ENCODE peak calls at places on chromosomes 7 and 10, in six cellular contexts. One of them, this sample, is unnamed. For H3K4me1, the result is how much of the 10 kb centered on the place peaks cover.

GRCh38 chr7:112420236-112420945 is 29.9 kb upstream of the IFRD1 start:
- DNase-seq in SK-N-SH: no peak
- DNase-seq in GM23338: no peak
- DNase-seq in HepG2: peak
- DNase-seq in A549: no peak
- DNase-seq in GM12878: no peak
- DNase-seq in this sample: no peak

GRCh38 chr10:107899075-107899474 is 734.6 kb upstream of the SORCS1 start:
- DNase-seq in SK-N-SH: no peak
- DNase-seq in GM23338: peak
- DNase-seq in HepG2: no peak
- DNase-seq in A549: no peak
- DNase-seq in GM12878: no peak
- DNase-seq in this sample: no peak

GRCh38 chr10:50992972-50993766 is 81.1 kb upstream of the PRKG1 start:
- DNase-seq in SK-N-SH: peak
- DNase-seq in GM23338: no peak
- DNase-seq in HepG2: no peak
- DNase-seq in A549: no peak
- DNase-seq in GM12878: no peak
- DNase-seq in this sample: no peak

GRCh38 chr7:128352636-128353035 is 8.9 kb downstream of the PRRT4 start:
- DNase-seq in SK-N-SH: no peak
- DNase-seq in GM23338: peak
- DNase-seq in HepG2: no peak
- DNase-seq in A549: no peak
- DNase-seq in GM12878: no peak
- DNase-seq in this sample: no peak

GRCh38 chr7:135650831-135651573 is 11.3 kb upstream of the STMP1 start:
- DNase-seq in SK-N-SH: no peak
- DNase-seq in GM23338: no peak
- DNase-seq in HepG2: no peak
- DNase-seq in A549: no peak
- DNase-seq in GM12878: no peak
- DNase-seq in this sample: no peak

GRCh38 chr7:144019457-144019856 is 19.3 kb downstream of the OR6B1 start:
- DNase-seq in SK-N-SH: no peak
- DNase-seq in GM23338: no peak
- DNase-seq in HepG2: peak
- DNase-seq in A549: no peak
- DNase-seq in GM12878: no peak
- DNase-seq in this sample: no peak

GRCh38 chr7:103690576-103690975 is 244.6 kb upstream of the SLC26A5 start:
- DNase-seq in SK-N-SH: no peak
- DNase-seq in GM23338: no peak
- DNase-seq in HepG2: no peak
- DNase-seq in A549: no peak
- DNase-seq in GM12878: no peak
- DNase-seq in this sample: no peak

GRCh38 chr10:46560381-46560780 is 3.9 kb upstream of the GPRIN2 start:
- DNase-seq in SK-N-SH: no peak
- DNase-seq in GM23338: no peak
- DNase-seq in HepG2: no peak
- DNase-seq in A549: no peak
- DNase-seq in GM12878: no peak
- DNase-seq in this sample: no peak

GRCh38 chr7:133614251-133614650 is 361.4 kb downstream of the EXOC4 start:
- DNase-seq in SK-N-SH: no peak
- DNase-seq in GM23338: no peak
- DNase-seq in HepG2: no peak
- DNase-seq in A549: no peak
- DNase-seq in GM12878: no peak
- DNase-seq in this sample: no peak

GRCh38 chr7:69845721-69846495 is 247.6 kb downstream of the AUTS2 start:
- DNase-seq in SK-N-SH: no peak
- DNase-seq in GM23338: no peak
- DNase-seq in HepG2: no peak
- DNase-seq in A549: no peak
- DNase-seq in GM12878: no peak
- DNase-seq in this sample: no peak

GRCh38 chr10:21715531-21716195 is 181.6 kb downstream of the MLLT10 start:
- DNase-seq in SK-N-SH: no peak
- DNase-seq in GM23338: no peak
- DNase-seq in HepG2: no peak
- DNase-seq in A549: no peak
- DNase-seq in GM12878: no peak
- DNase-seq in this sample: no peak

GRCh38 chr7:47039899-47040298 is 542.0 kb downstream of the TNS3 start:
- DNase-seq in SK-N-SH: no peak
- DNase-seq in GM23338: no peak
- DNase-seq in HepG2: no peak
- DNase-seq in A549: no peak
- DNase-seq in GM12878: no peak
- DNase-seq in this sample: no peak

GRCh38 chr7:19116121-19117080 is 1.0 kb downstream of the TWIST1 start:
- DNase-seq in SK-N-SH: peak
- DNase-seq in GM23338: peak
- DNase-seq in HepG2: no peak
- DNase-seq in A549: peak
- DNase-seq in GM12878: no peak
- DNase-seq in this sample: no peak

GRCh38 chr10:3248526-3249255 is 76.1 kb upstream of the PITRM1 start:
- DNase-seq in SK-N-SH: no peak
- DNase-seq in GM23338: no peak
- DNase-seq in HepG2: no peak
- DNase-seq in A549: peak
- DNase-seq in GM12878: no peak
- DNase-seq in this sample: peak

GRCh38 chr7:127208351-127208750 is 44.4 kb downstream of the GRM8 start:
- DNase-seq in SK-N-SH: no peak
- DNase-seq in GM23338: no peak
- DNase-seq in HepG2: no peak
- DNase-seq in A549: no peak
- DNase-seq in GM12878: no peak
- DNase-seq in this sample: no peak

GRCh38 chr7:47218378-47219176 is 363.3 kb downstream of the TNS3 start:
- DNase-seq in SK-N-SH: no peak
- DNase-seq in GM23338: no peak
- DNase-seq in HepG2: no peak
- DNase-seq in A549: no peak
- DNase-seq in GM12878: no peak
- DNase-seq in this sample: no peak

GRCh38 chr7:150738092-150739044 is 1.1 kb downstream of the GIMAP5 start:
- DNase-seq in SK-N-SH: no peak
- DNase-seq in GM23338: no peak
- DNase-seq in HepG2: no peak
- DNase-seq in A549: no peak
- DNase-seq in GM12878: no peak
- DNase-seq in this sample: no peak

GRCh38 chr7:110623436-110623835 is 467.5 kb upstream of the LRRN3 start:
- DNase-seq in SK-N-SH: no peak
- DNase-seq in GM23338: no peak
- DNase-seq in HepG2: no peak
- DNase-seq in A549: no peak
- DNase-seq in GM12878: no peak
- DNase-seq in this sample: no peak

GRCh38 chr10:95841711-95842498 is 65.9 kb upstream of the CC2D2B start:
- DNase-seq in SK-N-SH: peak
- DNase-seq in GM23338: peak
- DNase-seq in HepG2: peak
- DNase-seq in A549: peak
- DNase-seq in GM12878: no peak
- DNase-seq in this sample: no peak

GRCh38 chr7:84589012-84589411 is 394.4 kb upstream of the SEMA3A start:
- DNase-seq in SK-N-SH: no peak
- DNase-seq in GM23338: no peak
- DNase-seq in HepG2: no peak
- DNase-seq in A549: no peak
- DNase-seq in GM12878: no peak
- DNase-seq in this sample: no peak

GRCh38 chr10:5534880-5535856 is 10.4 kb downstream of the CALML3 start:
- DNase-seq in SK-N-SH: no peak
- DNase-seq in GM23338: no peak
- DNase-seq in HepG2: peak
- DNase-seq in A549: no peak
- DNase-seq in GM12878: no peak
- DNase-seq in this sample: no peak

GRCh38 chr10:124959564-124959963 is 17.6 kb downstream of the ZRANB1 start:
- DNase-seq in SK-N-SH: no peak
- DNase-seq in GM23338: peak
- DNase-seq in HepG2: no peak
- DNase-seq in A549: no peak
- DNase-seq in GM12878: no peak
- DNase-seq in this sample: no peak

GRCh38 chr10:124956764-124957163 is 14.8 kb downstream of the ZRANB1 start:
- DNase-seq in SK-N-SH: no peak
- DNase-seq in GM23338: no peak
- DNase-seq in HepG2: no peak
- DNase-seq in A549: no peak
- DNase-seq in GM12878: no peak
- DNase-seq in this sample: no peak

GRCh38 chr10:124955243-124955642 is 13.3 kb downstream of the ZRANB1 start:
- DNase-seq in SK-N-SH: no peak
- DNase-seq in GM23338: no peak
- DNase-seq in HepG2: no peak
- DNase-seq in A549: no peak
- DNase-seq in GM12878: no peak
- DNase-seq in this sample: no peak

GRCh38 chr10:124953421-124953820 is 11.5 kb downstream of the ZRANB1 start:
- DNase-seq in SK-N-SH: no peak
- DNase-seq in GM23338: no peak
- DNase-seq in HepG2: peak
- DNase-seq in A549: no peak
- DNase-seq in GM12878: no peak
- DNase-seq in this sample: no peak

GRCh38 chr10:124955872-124956271 is 13.9 kb downstream of the ZRANB1 start:
- DNase-seq in SK-N-SH: no peak
- DNase-seq in GM23338: no peak
- DNase-seq in HepG2: no peak
- DNase-seq in A549: no peak
- DNase-seq in GM12878: no peak
- DNase-seq in this sample: no peak
- H3K4me1 ChIP-seq in SK-N-SH: under half
- H3K4me1 ChIP-seq in GM23338: under half
- H3K4me1 ChIP-seq in HepG2: under half
- H3K4me1 ChIP-seq in A549: under half
- H3K4me1 ChIP-seq in GM12878: under half
- H3K4me1 ChIP-seq in this sample: under half

DNA sequence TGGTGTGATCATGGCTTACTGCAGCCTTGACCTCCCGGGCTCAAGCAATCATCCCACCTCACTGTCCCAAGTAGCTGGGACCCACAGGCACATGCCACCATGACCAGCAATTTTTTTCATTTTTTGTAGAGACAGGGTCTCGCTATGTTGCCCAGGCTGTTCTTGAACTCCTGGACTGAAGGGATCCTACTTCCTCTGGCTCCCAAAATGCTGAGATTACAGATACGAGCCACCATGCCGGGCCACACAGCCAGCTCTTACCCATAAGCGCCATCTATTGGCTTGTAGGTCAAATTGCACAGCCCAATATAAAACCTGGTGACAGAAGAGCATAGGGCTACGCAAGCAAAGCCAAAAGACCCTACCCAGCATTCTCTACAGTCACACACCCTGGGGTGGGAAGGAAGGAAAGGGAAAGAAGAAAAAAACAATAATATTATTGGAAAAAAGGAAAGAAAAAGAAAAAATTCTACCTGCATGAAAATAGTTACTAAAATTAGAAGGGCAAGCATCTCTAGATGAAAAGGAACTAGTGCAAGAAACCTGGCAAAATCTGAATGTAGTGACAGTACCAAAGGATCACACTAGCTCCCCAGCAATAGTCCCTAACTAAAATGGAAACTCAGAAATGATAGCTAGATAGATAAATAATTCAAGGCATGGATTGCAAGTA is 29.4 kb upstream of the AMPH start:
- DNase-seq in SK-N-SH: peak
- DNase-seq in GM23338: peak
- DNase-seq in HepG2: peak
- DNase-seq in A549: peak
- DNase-seq in GM12878: no peak
- DNase-seq in this sample: peak
- TF ChIP-seq REST in SK-N-SH: no peak
- TF ChIP-seq REST in GM23338: no peak
- TF ChIP-seq REST in HepG2: no peak
- TF ChIP-seq REST in A549: no peak
- TF ChIP-seq REST in GM12878: no peak
- TF ChIP-seq REST in this sample: no peak

DNA sequence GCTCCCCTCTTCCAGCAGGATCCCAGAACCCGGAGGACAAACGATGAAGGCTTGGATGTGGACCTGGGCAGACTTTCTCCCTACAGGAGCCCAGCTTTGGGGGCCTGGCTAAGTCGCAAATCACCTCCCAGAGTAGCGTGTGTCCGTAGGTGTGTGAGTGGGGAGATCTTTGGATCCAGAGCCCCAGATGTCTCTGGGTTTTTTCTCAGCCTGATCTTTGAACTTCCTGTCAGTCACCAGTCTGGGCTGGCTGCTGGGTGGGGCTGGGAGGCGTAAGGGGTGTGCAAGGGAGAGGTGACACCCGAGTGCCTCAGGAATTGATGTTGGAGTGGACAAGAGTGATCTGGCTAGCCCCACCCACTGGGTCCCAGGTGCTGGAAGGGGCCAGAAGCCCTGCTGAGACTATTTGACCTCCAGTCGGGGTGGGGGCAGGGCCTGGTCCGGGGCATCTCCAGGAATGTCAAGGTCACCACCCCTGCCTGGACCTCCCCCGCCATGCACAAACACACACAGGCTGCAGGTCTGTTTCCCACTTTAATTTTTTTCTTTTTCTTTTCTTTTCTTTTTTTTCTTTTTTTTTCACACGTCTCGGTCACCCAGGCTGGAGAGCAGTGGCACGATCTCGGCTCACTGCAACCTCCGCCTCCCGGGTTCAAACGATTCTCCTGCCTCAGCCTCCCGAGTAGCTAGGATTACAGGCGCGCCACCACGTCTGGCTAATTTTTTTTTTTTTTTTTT is at the start of gene MOGAT3:
- DNase-seq in SK-N-SH: no peak
- DNase-seq in GM23338: peak
- DNase-seq in HepG2: peak
- DNase-seq in A549: no peak
- DNase-seq in GM12878: no peak
- DNase-seq in this sample: no peak
- H3K4me1 ChIP-seq in SK-N-SH: under half
- H3K4me1 ChIP-seq in GM23338: under half
- H3K4me1 ChIP-seq in HepG2: under half
- H3K4me1 ChIP-seq in A549: under half
- H3K4me1 ChIP-seq in GM12878: under half
- H3K4me1 ChIP-seq in this sample: under half

GRCh38 chr10:24344279-24344678 is 135.3 kb downstream of the KIAA1217 start:
- DNase-seq in SK-N-SH: peak
- DNase-seq in GM23338: no peak
- DNase-seq in HepG2: peak
- DNase-seq in A549: no peak
- DNase-seq in GM12878: no peak
- DNase-seq in this sample: no peak
- TF ChIP-seq REST in SK-N-SH: peak
- TF ChIP-seq REST in GM23338: no peak
- TF ChIP-seq REST in HepG2: no peak
- TF ChIP-seq REST in A549: no peak
- TF ChIP-seq REST in GM12878: no peak
- TF ChIP-seq REST in this sample: no peak

This sample was measured in Panc1.